ENCODE peak calls at places on chromosome 15, in ten cellular contexts. Y is fibroblast of lung; Z is activated T-cell treated with anti-CD3 and anti-CD28 coated beads, Interleukin-2, amount 50 U/mL, for 24 hours; K is hepatic stellate cell; V is HEK293T; B is posterior vena cava; X is NCI-H2081 treated with DMSO at 0.1 percent for 48 hours; Q is retina; E is CD8-positive, alpha-beta memory T cell; A is stimulated activated CD4-positive, alpha-beta T cell treated with anti-CD3 and anti-CD28 coated beads, Interleukin-4, amount 100 ng/mL, for 48 hours. R is an unnamed sample.

GRCh38 chr15:100131321-100132224 is 210.2 kb downstream of the ADAMTS17 start:
- DNase-seq in Y (peak; percentile 59), X (no peak), B (no peak), E (no peak), Z (peak; percentile 56), V (no peak), Q (peak; percentile 19), K (peak; percentile 93), A (no peak), R (peak; percentile 88)

GRCh38 chr15:93200448-93201226 is 111.6 kb upstream of the RGMA start:
- DNase-seq in Z (no peak), E (no peak), V (no peak), X (no peak), Y (no peak), K (no peak), B (no peak), A (no peak), Q (no peak), R (no peak)

GRCh38 chr15:47439870-47440155 is 277.5 kb upstream of the SEMA6D start:
- DNase-seq in K (no peak), Q (no peak), X (no peak), A (no peak), B (no peak), E (no peak), Z (no peak), Y (peak; percentile 15), V (no peak), R (no peak)

GRCh38 chr15:91634163-91634562 is 219.3 kb upstream of the SLCO3A1 start:
- DNase-seq in E (no peak), X (no peak), Y (no peak), B (no peak), Q (no peak), A (no peak), V (no peak), Z (no peak), K (no peak), R (no peak)

GRCh38 chr15:64019764-64020163 is 26.5 kb downstream of the DAPK2 start:
- DNase-seq in E (no peak), B (no peak), Z (no peak), X (no peak), V (no peak), K (no peak), Q (no peak), A (no peak), Y (no peak), R (no peak)

GRCh38 chr15:38623744-38624143 is 59.1 kb upstream of the RASGRP1 start:
- DNase-seq in E (no peak), X (no peak), K (no peak), Z (no peak), B (no peak), A (no peak), V (no peak), Q (no peak), Y (no peak), R (no peak)

GRCh38 chr15:81133782-81134461 is at the start of gene CFAP161:
- DNase-seq in B (peak; percentile 92), E (no peak), X (peak; percentile 41), V (peak; percentile 81), Q (peak; percentile 95), A (peak; percentile 41), Y (peak; percentile 73), Z (peak; percentile 60), K (peak; percentile 35), R (peak; percentile 86)

GRCh38 chr15:56598991-56599390 is 134.1 kb upstream of the MNS1 start:
- DNase-seq in X (no peak), V (no peak), A (no peak), Y (peak; percentile 86), B (no peak), Q (no peak), Z (no peak), K (peak; percentile 2), E (no peak), R (no peak)

GRCh38 chr15:40439461-40440299 is 1.1 kb upstream of the BAHD1 start:
- DNase-seq in B (no peak), A (peak; percentile 24), E (peak; percentile 59), Q (peak; percentile 62), V (peak; percentile 14), Z (peak; percentile 61), K (peak; percentile 69), X (no peak), Y (no peak), R (no peak)

GRCh38 chr15:33031324-33031736 is 163.2 kb downstream of the FMN1 start:
- DNase-seq in E (no peak), Q (peak; percentile 39), X (no peak), Y (peak; percentile 60), Z (no peak), A (no peak), K (no peak), V (no peak), B (no peak), R (no peak)

GRCh38 chr15:48459571-48460461 is 128.6 kb downstream of the DUT start:
- DNase-seq in A (no peak), E (no peak), Y (peak; percentile 82), K (no peak), V (no peak), B (no peak), Q (no peak), Z (no peak), X (no peak), R (no peak)

GRCh38 chr15:56821721-56822425 is 88.6 kb upstream of the ZNF280D start:
- DNase-seq in A (peak; percentile 14), Z (peak; percentile 66), B (no peak), E (peak; percentile 53), X (peak; percentile 15), Q (peak; percentile 46), Y (peak; percentile 81), K (peak; percentile 17), V (peak; percentile 53), R (no peak)

GRCh38 chr15:92636950-92637481 is 18.6 kb downstream of the FAM174B start:
- DNase-seq in X (no peak), Y (no peak), B (no peak), Q (no peak), Z (no peak), A (no peak), V (no peak), E (no peak), K (no peak), R (peak; percentile 72)

GRCh38 chr15:31381801-31382692 is 55.4 kb downstream of the KLF13 start:
- DNase-seq in E (no peak), V (no peak), A (no peak), B (peak; percentile 65), X (no peak), Q (no peak), Z (no peak), K (no peak), Y (no peak), R (no peak)

GRCh38 chr15:63198315-63198714 is 8.9 kb downstream of the RAB8B start:
- DNase-seq in E (no peak), B (no peak), Y (peak; percentile 88), Q (no peak), K (no peak), Z (no peak), X (no peak), V (no peak), A (no peak), R (no peak)

GRCh38 chr15:36590838-36591237 is 11.4 kb downstream of the CDIN1 start:
- DNase-seq in Y (peak; percentile 69), A (no peak), X (no peak), Q (no peak), Z (no peak), E (no peak), B (no peak), V (no peak), K (peak; percentile 24), R (no peak)

GRCh38 chr15:90946538-90946937 is 8.1 kb upstream of the RCCD1 start:
- DNase-seq in Q (no peak), A (no peak), B (no peak), Z (no peak), K (no peak), Y (no peak), X (no peak), V (no peak), E (no peak), R (peak; percentile 66)

GRCh38 chr15:90552929-90553211 is 23.1 kb downstream of the CRTC3 start:
- DNase-seq in A (no peak), K (no peak), Q (no peak), V (no peak), E (no peak), Z (no peak), X (no peak), B (no peak), Y (no peak), R (no peak)

GRCh38 chr15:59388670-59389069 is 16.0 kb upstream of the MYO1E start:
- DNase-seq in X (no peak), B (no peak), Y (peak; percentile 74), A (no peak), E (no peak), K (peak; percentile 37), Q (no peak), Z (no peak), V (no peak), R (no peak)

GRCh38 chr15:38474155-38474757 is 20.3 kb downstream of the FAM98B start:
- DNase-seq in B (no peak), E (peak; percentile 61), V (peak; percentile 23), X (no peak), A (no peak), K (no peak), Y (peak; percentile 59), Q (peak; percentile 57), Z (no peak), R (no peak)

GRCh38 chr15:73727330-73728018 is 25.7 kb downstream of the INSYN1 start:
- DNase-seq in B (no peak), Q (no peak), V (no peak), Y (no peak), E (no peak), Z (no peak), X (no peak), K (peak; percentile 62), A (no peak), R (no peak)

GRCh38 chr15:70605606-70606410 is 157.6 kb downstream of the UACA start:
- DNase-seq in Y (peak; percentile 90), X (no peak), V (no peak), B (peak; percentile 88), Q (no peak), K (peak; percentile 32), A (no peak), E (no peak), Z (no peak), R (peak; percentile 83)

R was measured in kidney.